ENCODE peak calls at places on chromosomes 7 and 10, in four cellular contexts. Z is GM12878, M is GM12891, N is K562. A is an unnamed sample.

GRCh38 chr7:26091933-26092332 is 60.1 kb upstream of the NFE2L3 start:
- DNase-seq in Z (no peak), M (no peak), N (peak; percentile 35), A (peak; percentile 9)

GRCh38 chr7:41333506-41333905 is 369.4 kb downstream of the INHBA start:
- DNase-seq in Z (no peak), M (no peak), N (no peak), A (no peak)

GRCh38 chr10:75565286-75566251 is 134.1 kb downstream of the LRMDA start:
- DNase-seq in Z (peak; percentile 32), M (no peak), N (no peak), A (no peak)

GRCh38 chr10:51425431-51425830 is 274.0 kb downstream of the CSTF2T start:
- DNase-seq in Z (no peak), M (no peak), N (no peak), A (no peak)

GRCh38 chr7:6438427-6438826 is 9.3 kb downstream of the DAGLB start:
- DNase-seq in Z (no peak), M (no peak), N (no peak), A (no peak)

GRCh38 chr7:132232394-132232793 is 343.9 kb downstream of the PLXNA4 start:
- DNase-seq in Z (no peak), M (no peak), N (no peak), A (no peak)

GRCh38 chr10:62916157-62916603 is 100.0 kb upstream of the EGR2 start:
- DNase-seq in Z (no peak), M (no peak), N (no peak), A (peak; percentile 23)

GRCh38 chr7:142024547-142024946 is 28.9 kb downstream of the MGAM start:
- DNase-seq in Z (no peak), M (no peak), N (no peak), A (no peak)

GRCh38 chr7:112420236-112420945 is 29.9 kb upstream of the IFRD1 start:
- DNase-seq in Z (no peak), M (no peak), N (no peak), A (no peak)

GRCh38 chr7:99740573-99741437 is 5.8 kb upstream of the CYP3A7 start:
- DNase-seq in Z (no peak), M (no peak), N (no peak), A (no peak)
- TF ChIP-seq SPI1 in Z (no peak), M (no peak), N (no peak), A (no peak)

GRCh38 chr10:59736749-59737148 is 16.5 kb downstream of the MRLN start:
- DNase-seq in Z (no peak), M (no peak), N (no peak), A (no peak)
- TF ChIP-seq SPI1 in Z (no peak), M (no peak), N (no peak), A (no peak)

GRCh38 chr7:74371381-74372059 is 82.2 kb upstream of the GTF2IRD1 start:
- DNase-seq in Z (no peak), M (peak; percentile 59), N (peak; percentile 49), A (no peak)

GRCh38 chr7:74372060-74372408 is 81.7 kb upstream of the GTF2IRD1 start:
- DNase-seq in Z (no peak), M (no peak), N (no peak), A (no peak)

GRCh38 chr7:74373536-74373935 is 80.2 kb upstream of the GTF2IRD1 start:
- DNase-seq in Z (no peak), M (no peak), N (no peak), A (no peak)

GRCh38 chr7:74375726-74376220 is 77.9 kb upstream of the GTF2IRD1 start:
- DNase-seq in Z (no peak), M (no peak), N (no peak), A (no peak)

DNA sequence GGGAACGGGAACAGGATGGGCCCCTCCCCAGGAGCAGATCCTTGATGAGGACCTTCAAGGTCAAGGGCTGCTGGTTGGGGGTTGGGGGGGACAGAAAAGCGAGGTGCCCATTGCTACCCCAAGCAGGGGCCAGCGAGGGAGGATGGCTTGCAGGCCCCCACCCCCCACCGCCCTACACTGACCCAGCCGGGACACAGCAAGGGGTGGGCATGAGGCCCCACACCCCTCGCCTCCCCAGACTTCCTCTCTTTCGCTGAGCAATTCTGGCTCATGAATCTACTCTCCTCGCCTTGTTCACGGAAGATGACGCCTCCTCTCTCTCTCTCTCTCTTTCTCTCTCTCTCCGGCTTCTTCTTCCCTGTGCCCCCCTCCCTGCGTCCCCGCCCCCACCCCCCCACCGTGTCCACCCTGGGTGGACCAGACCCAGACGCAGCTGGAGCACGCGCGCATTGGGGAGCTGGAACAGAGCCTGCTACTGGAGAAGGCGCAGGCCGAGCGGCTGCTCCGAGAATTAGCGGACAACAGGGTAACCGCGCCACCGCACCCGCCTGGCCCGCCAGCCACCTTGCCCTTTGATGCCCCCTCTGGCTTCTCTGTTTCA is 81.1 kb upstream of the GTF2IRD1 start:
- DNase-seq in Z (no peak), M (no peak), N (no peak), A (peak; percentile 14)
- TF ChIP-seq SPI1 in Z (no peak), M (no peak), N (peak; percentile 37), A (peak; percentile 62)

GRCh38 chr7:32941996-32942782 is 15.1 kb upstream of the FKBP9 start:
- DNase-seq in Z (no peak), M (peak; percentile 60), N (peak; percentile 83), A (no peak)
- TF ChIP-seq SPI1 in Z (no peak), M (peak; percentile 5), N (no peak), A (peak; percentile 10)

GRCh38 chr7:120030871-120031270 is 242.1 kb upstream of the KCND2 start:
- DNase-seq in Z (no peak), M (no peak), N (no peak), A (no peak)
- TF ChIP-seq SPI1 in Z (no peak), M (no peak), N (no peak), A (no peak)

GRCh38 chr10:5551531-5552375 is 27.0 kb downstream of the CALML3 start:
- DNase-seq in Z (peak; percentile 2), M (no peak), N (peak; percentile 74), A (no peak)
- TF ChIP-seq SPI1 in Z (no peak), M (no peak), N (no peak), A (no peak)

DNA sequence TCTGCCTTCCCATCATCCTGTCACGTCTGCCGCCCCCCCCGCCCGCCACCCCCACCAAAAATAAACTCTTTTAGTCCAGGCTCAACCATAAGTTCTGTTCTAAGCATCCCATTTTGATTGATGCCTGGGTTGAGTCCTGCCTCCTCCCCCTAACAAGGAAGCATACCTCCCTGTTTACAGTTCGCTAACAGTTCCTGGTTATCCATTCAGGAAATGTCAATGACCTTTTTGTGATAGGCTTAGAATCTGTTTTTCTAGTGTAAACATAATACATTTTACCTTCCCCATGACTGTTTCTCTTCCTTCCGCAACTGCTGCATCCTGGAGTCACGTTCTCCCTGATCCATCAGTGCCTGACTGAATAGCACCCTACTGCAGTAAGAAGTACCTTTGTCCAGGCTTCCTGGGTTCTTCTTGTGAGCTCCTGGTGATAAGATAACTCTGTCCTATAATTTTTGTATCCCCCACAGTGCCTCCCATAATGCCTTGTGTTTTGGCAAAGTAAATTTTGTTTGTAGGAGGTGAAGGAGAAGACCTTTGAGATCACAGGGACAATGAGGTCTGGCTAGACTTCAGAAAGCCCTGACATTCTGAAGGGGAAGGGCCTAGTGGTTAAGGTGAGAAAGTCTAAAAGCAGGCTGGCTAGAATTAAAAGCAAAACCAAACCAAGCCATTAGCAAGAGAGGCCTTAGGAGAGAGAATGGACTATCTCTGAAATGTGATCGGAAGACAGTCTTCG is 7.3 kb downstream of the AGFG2 start:
- DNase-seq in Z (no peak), M (no peak), N (no peak), A (no peak)
- TF ChIP-seq SPI1 in Z (peak; percentile 11), M (no peak), N (no peak), A (no peak)

GRCh38 chr7:90409667-90410066 is 6.4 kb downstream of the CLDN12 start:
- DNase-seq in Z (no peak), M (no peak), N (no peak), A (no peak)
- TF ChIP-seq SPI1 in Z (no peak), M (no peak), N (no peak), A (no peak)

GRCh38 chr10:95440756-95441546 is 120.2 kb downstream of the SORBS1 start:
- DNase-seq in Z (peak; percentile 36), M (no peak), N (no peak), A (no peak)
- TF ChIP-seq SPI1 in Z (no peak), M (no peak), N (no peak), A (no peak)

GRCh38 chr10:6528198-6528950 is 51.7 kb downstream of the PRKCQ start:
- DNase-seq in Z (no peak), M (no peak), N (no peak), A (no peak)
- TF ChIP-seq SPI1 in Z (no peak), M (no peak), N (no peak), A (no peak)

A was measured in HL-60.